ENCODE peak calls at places on chromosomes 7 and 10, in six cellular contexts. B is PC-9; T is dorsolateral prefrontal cortex; G is PC-3; R is CD4-positive, CD25-positive, alpha-beta regulatory T cell; H is aorta. E is an unnamed sample.
A peak's percentile ranks its signal among the peaks of the same experiment; 100 is the strongest.

GRCh38 chr10:124646483-124647352 is 97.5 kb downstream of the FAM53B start:
- DNase-seq in B (peak; percentile 57), T (peak; percentile 70), G (no peak), R (no peak), H (peak; percentile 93), E (no peak)

GRCh38 chr7:97565665-97566064 is 166.2 kb upstream of the TAC1 start:
- DNase-seq in B (no peak), T (no peak), G (no peak), R (no peak), H (no peak), E (no peak)

GRCh38 chr7:37327288-37327687 is 121.4 kb downstream of the ELMO1 start:
- DNase-seq in B (no peak), T (no peak), G (no peak), R (no peak), H (no peak), E (no peak)

GRCh38 chr7:116988363-116988989 is 35.2 kb downstream of the ST7 start:
- DNase-seq in B (no peak), T (no peak), G (peak; percentile 36), R (peak; percentile 29), H (no peak), E (no peak)

GRCh38 chr7:5424689-5425506 is 1.3 kb upstream of the TNRC18 start:
- DNase-seq in B (peak; percentile 39), T (peak; percentile 48), G (peak; percentile 51), R (no peak), H (peak; percentile 85), E (no peak)

GRCh38 chr7:26612742-26613141 is 251.6 kb downstream of the SKAP2 start:
- DNase-seq in B (no peak), T (no peak), G (peak; percentile 75), R (no peak), H (no peak), E (no peak)

GRCh38 chr10:18437486-18437885 is 213.9 kb downstream of the NSUN6 start:
- DNase-seq in B (no peak), T (no peak), G (peak; percentile 6), R (no peak), H (no peak), E (no peak)

GRCh38 chr7:44565097-44565794 is 8.5 kb downstream of the DDX56 start:
- DNase-seq in B (peak; percentile 78), T (peak; percentile 70), G (peak; percentile 66), R (peak; percentile 55), H (peak; percentile 88), E (no peak)

GRCh38 chr7:50661345-50662058 is 96.3 kb upstream of the DDC start:
- DNase-seq in B (no peak), T (no peak), G (no peak), R (no peak), H (peak; percentile 39), E (no peak)

GRCh38 chr7:24406053-24406561 is 122.1 kb downstream of the NPY start:
- DNase-seq in B (no peak), T (no peak), G (no peak), R (peak; percentile 9), H (no peak), E (peak; percentile 46)

GRCh38 chr7:99036531-99037175 is 107.3 kb downstream of the SMURF1 start:
- DNase-seq in B (no peak), T (peak; percentile 83), G (peak; percentile 19), R (no peak), H (no peak), E (no peak)

GRCh38 chr7:94375167-94375566 is 19.5 kb upstream of the COL1A2 start:
- DNase-seq in B (no peak), T (no peak), G (no peak), R (no peak), H (no peak), E (no peak)

GRCh38 chr10:43417950-43418768 is 9.2 kb upstream of the HNRNPF start:
- DNase-seq in B (no peak), T (no peak), G (no peak), R (peak; percentile 36), H (no peak), E (no peak)

GRCh38 chr10:19048479-19048878 is at the start of gene MALRD1:
- DNase-seq in B (no peak), T (no peak), G (no peak), R (no peak), H (no peak), E (no peak)

GRCh38 chr7:99265848-99266247 is 6.8 kb upstream of the MYH16 start:
- DNase-seq in B (no peak), T (no peak), G (no peak), R (no peak), H (no peak), E (no peak)

GRCh38 chr7:54705436-54705835 is 53.6 kb downstream of the SEC61G start:
- DNase-seq in B (peak; percentile 65), T (no peak), G (peak; percentile 67), R (no peak), H (no peak), E (peak; percentile 76)

GRCh38 chr10:58361353-58361752 is 23.9 kb upstream of the TFAM start:
- DNase-seq in B (no peak), T (no peak), G (peak; percentile 50), R (no peak), H (no peak), E (no peak)
- H3K27ac ChIP-seq in B (peak overlapping the region; percentile 18), T (no peak overlapping the region), G (no peak overlapping the region), R (no peak overlapping the region), H (no peak overlapping the region), E (no peak overlapping the region)

GRCh38 chr10:30422981-30423654 is 10.9 kb upstream of the MAP3K8 start:
- DNase-seq in B (peak; percentile 92), T (no peak), G (peak; percentile 82), R (no peak), H (no peak), E (peak; percentile 65)
- H3K27ac ChIP-seq in B (peak overlapping the region; percentile 91), T (peak overlapping the region; percentile 15), G (peak overlapping the region; percentile 68), R (no peak overlapping the region), H (peak overlapping the region; percentile 94), E (peak overlapping the region; percentile 77)

GRCh38 chr7:108418941-108419340 is 37.3 kb downstream of the NRCAM start:
- DNase-seq in B (no peak), T (no peak), G (no peak), R (no peak), H (no peak), E (no peak)

GRCh38 chr7:108420482-108420908 is 35.7 kb downstream of the NRCAM start:
- DNase-seq in B (no peak), T (no peak), G (no peak), R (no peak), H (no peak), E (no peak)

GRCh38 chr7:108417926-108418325 is 38.3 kb downstream of the NRCAM start:
- DNase-seq in B (no peak), T (no peak), G (no peak), R (no peak), H (no peak), E (no peak)

GRCh38 chr7:108421720-108422331 is 34.4 kb downstream of the NRCAM start:
- DNase-seq in B (no peak), T (no peak), G (no peak), R (no peak), H (no peak), E (no peak)

DNA sequence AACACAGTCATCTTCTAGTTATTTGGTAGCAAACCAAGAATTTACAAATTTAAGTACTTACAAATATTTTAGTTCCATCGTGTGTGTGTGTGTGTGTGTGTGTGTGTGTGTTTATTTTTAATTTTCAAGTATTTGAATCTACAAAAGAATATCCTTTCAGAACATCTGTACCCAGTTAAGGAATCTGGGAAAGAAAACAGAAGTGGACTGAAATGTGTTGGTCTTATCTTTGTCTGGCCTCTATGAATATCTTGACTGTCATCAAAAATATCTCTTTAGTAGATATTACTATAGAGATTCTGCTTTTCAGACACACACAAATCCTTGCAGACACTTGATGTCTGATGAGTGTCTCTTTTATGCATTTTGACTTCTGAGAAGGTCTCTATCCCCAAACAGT is 36.3 kb downstream of the NRCAM start:
- DNase-seq in B (no peak), T (no peak), G (no peak), R (no peak), H (no peak), E (no peak)
- H3K27ac ChIP-seq in B (no peak overlapping the region), T (no peak overlapping the region), G (no peak overlapping the region), R (no peak overlapping the region), H (no peak overlapping the region), E (no peak overlapping the region)

GRCh38 chr7:1749351-1749863 is 79.3 kb downstream of the ELFN1 start:
- DNase-seq in B (no peak), T (no peak), G (no peak), R (no peak), H (no peak), E (no peak)

GRCh38 chr7:1748076-1748750 is 78.1 kb downstream of the ELFN1 start:
- DNase-seq in B (no peak), T (no peak), G (peak; percentile 14), R (no peak), H (no peak), E (no peak)

GRCh38 chr7:1750541-1751021 is 80.5 kb downstream of the ELFN1 start:
- DNase-seq in B (no peak), T (no peak), G (no peak), R (no peak), H (peak; percentile 76), E (no peak)

GRCh38 chr7:1748774-1749173 is 78.7 kb downstream of the ELFN1 start:
- DNase-seq in B (no peak), T (no peak), G (no peak), R (no peak), H (no peak), E (no peak)

DNA sequence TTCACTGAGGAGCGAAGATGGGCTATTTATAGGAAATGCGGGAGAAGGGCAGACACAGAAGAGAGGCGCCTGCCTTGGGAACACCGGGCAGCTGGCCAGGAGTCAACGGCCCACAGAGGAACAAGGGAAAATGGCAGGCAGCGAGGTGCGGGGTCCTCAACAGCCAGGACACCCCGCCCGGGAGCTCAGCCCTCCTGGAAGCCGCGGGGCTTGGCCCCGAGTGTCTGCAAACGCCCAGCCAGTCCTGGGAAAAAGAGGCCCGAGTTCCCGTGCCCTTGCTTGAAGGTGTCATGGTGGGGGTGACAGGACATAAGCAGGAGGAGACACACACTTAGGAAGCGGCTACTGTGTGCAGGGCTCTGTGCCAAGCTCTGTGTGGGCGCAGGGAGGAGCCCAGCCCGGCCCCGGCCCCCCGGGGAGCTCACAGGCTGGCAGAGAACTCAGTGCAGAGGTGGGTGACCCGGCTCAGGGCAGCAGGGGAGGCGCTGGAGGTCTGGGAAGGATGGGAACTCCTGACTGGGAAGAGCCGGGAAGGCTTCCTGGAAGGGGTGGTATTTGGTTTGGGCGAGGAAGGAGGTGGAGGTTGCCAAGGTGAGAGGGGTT is 79.9 kb downstream of the ELFN1 start:
- DNase-seq in B (no peak), T (peak; percentile 39), G (no peak), R (no peak), H (peak; percentile 63), E (no peak)
- H3K27ac ChIP-seq in B (no peak overlapping the region), T (no peak overlapping the region), G (no peak overlapping the region), R (no peak overlapping the region), H (no peak overlapping the region), E (no peak overlapping the region)

GRCh38 chr7:93331706-93332105 is 99.5 kb downstream of the VPS50 start:
- DNase-seq in B (no peak), T (no peak), G (no peak), R (no peak), H (no peak), E (no peak)

GRCh38 chr7:93332172-93332571 is 100.0 kb downstream of the VPS50 start:
- DNase-seq in B (no peak), T (no peak), G (no peak), R (no peak), H (no peak), E (no peak)

DNA sequence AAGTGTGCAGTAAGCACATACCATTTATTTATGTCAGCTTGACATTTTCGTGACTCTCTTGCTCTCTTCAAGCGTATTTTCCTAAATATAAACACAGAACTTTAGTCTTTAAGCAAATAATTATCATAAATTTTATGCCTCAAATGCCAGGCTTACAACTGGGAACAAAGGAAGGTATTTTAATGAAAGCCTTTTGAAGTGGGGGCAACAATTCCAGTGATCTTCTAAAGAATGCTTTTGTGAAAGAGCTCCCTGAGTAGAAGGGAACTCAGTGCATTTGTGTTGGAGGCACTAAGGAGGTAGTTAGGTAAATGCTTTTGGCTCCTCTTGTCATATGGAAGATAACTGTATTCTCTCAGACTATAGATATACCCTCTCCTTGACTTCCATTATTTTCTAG is 104.9 kb downstream of the VPS50 start:
- DNase-seq in B (no peak), T (no peak), G (no peak), R (no peak), H (no peak), E (no peak)
- H3K27ac ChIP-seq in B (no peak overlapping the region), T (no peak overlapping the region), G (no peak overlapping the region), R (no peak overlapping the region), H (no peak overlapping the region), E (no peak overlapping the region)

E was measured in epithelial cell of prostate.